ENCODE peak calls at places on chromosomes 6 and 20, in ten cellular contexts. One of them, this sample, is unnamed.

GRCh38 chr20:15603978-15604377 is 969.3 kb downstream of the KIF16B start:
- DNase-seq in mesendoderm: no peak
- DNase-seq in left ventricle myocardium inferior: no peak
- DNase-seq in Caco-2: no peak
- DNase-seq in ovary: no peak
- DNase-seq in psoas muscle: no peak
- DNase-seq in CD8-positive, alpha-beta T cell: no peak
- DNase-seq in PC-3: no peak
- DNase-seq in pancreas: no peak
- DNase-seq in CD4-positive, CD25-positive, alpha-beta regulatory T cell: no peak
- DNase-seq in this sample: no peak

GRCh38 chr6:21277601-21278043 is 315.9 kb upstream of the SOX4 start:
- DNase-seq in mesendoderm: peak; percentile 97
- DNase-seq in left ventricle myocardium inferior: no peak
- DNase-seq in Caco-2: peak; percentile 14
- DNase-seq in ovary: no peak
- DNase-seq in psoas muscle: no peak
- DNase-seq in CD8-positive, alpha-beta T cell: no peak
- DNase-seq in PC-3: peak; percentile 78
- DNase-seq in pancreas: no peak
- DNase-seq in CD4-positive, CD25-positive, alpha-beta regulatory T cell: no peak
- DNase-seq in this sample: no peak

GRCh38 chr6:169714178-169714577 is 10.1 kb downstream of the PHF10 start:
- DNase-seq in mesendoderm: no peak
- DNase-seq in left ventricle myocardium inferior: no peak
- DNase-seq in Caco-2: no peak
- DNase-seq in ovary: no peak
- DNase-seq in psoas muscle: no peak
- DNase-seq in CD8-positive, alpha-beta T cell: no peak
- DNase-seq in PC-3: no peak
- DNase-seq in pancreas: no peak
- DNase-seq in CD4-positive, CD25-positive, alpha-beta regulatory T cell: no peak
- DNase-seq in this sample: no peak

GRCh38 chr6:156689656-156690055 is 87.5 kb upstream of the ARID1B start:
- DNase-seq in mesendoderm: no peak
- DNase-seq in left ventricle myocardium inferior: no peak
- DNase-seq in Caco-2: no peak
- DNase-seq in ovary: no peak
- DNase-seq in psoas muscle: no peak
- DNase-seq in CD8-positive, alpha-beta T cell: no peak
- DNase-seq in PC-3: no peak
- DNase-seq in pancreas: peak; percentile 33
- DNase-seq in CD4-positive, CD25-positive, alpha-beta regulatory T cell: no peak
- DNase-seq in this sample: no peak

GRCh38 chr20:46627251-46627650 is 24.0 kb downstream of the SLC13A3 start:
- DNase-seq in mesendoderm: no peak
- DNase-seq in left ventricle myocardium inferior: no peak
- DNase-seq in Caco-2: no peak
- DNase-seq in ovary: no peak
- DNase-seq in psoas muscle: no peak
- DNase-seq in CD8-positive, alpha-beta T cell: no peak
- DNase-seq in PC-3: no peak
- DNase-seq in pancreas: no peak
- DNase-seq in CD4-positive, CD25-positive, alpha-beta regulatory T cell: no peak
- DNase-seq in this sample: no peak

GRCh38 chr20:59780494-59781185 is 152.8 kb downstream of the SYCP2 start:
- DNase-seq in mesendoderm: no peak
- DNase-seq in left ventricle myocardium inferior: no peak
- DNase-seq in Caco-2: no peak
- DNase-seq in ovary: no peak
- DNase-seq in psoas muscle: no peak
- DNase-seq in CD8-positive, alpha-beta T cell: no peak
- DNase-seq in PC-3: no peak
- DNase-seq in pancreas: no peak
- DNase-seq in CD4-positive, CD25-positive, alpha-beta regulatory T cell: no peak
- DNase-seq in this sample: no peak

GRCh38 chr6:161644521-161644920 is 370.7 kb upstream of the AGPAT4 start:
- DNase-seq in mesendoderm: no peak
- DNase-seq in left ventricle myocardium inferior: no peak
- DNase-seq in Caco-2: no peak
- DNase-seq in ovary: no peak
- DNase-seq in psoas muscle: no peak
- DNase-seq in CD8-positive, alpha-beta T cell: no peak
- DNase-seq in PC-3: peak; percentile 7
- DNase-seq in pancreas: no peak
- DNase-seq in CD4-positive, CD25-positive, alpha-beta regulatory T cell: no peak
- DNase-seq in this sample: no peak

GRCh38 chr20:38875170-38875993 is 50.8 kb upstream of the FAM83D start:
- DNase-seq in mesendoderm: peak; percentile 63
- DNase-seq in left ventricle myocardium inferior: no peak
- DNase-seq in Caco-2: no peak
- DNase-seq in ovary: no peak
- DNase-seq in psoas muscle: no peak
- DNase-seq in CD8-positive, alpha-beta T cell: peak; percentile 78
- DNase-seq in PC-3: no peak
- DNase-seq in pancreas: no peak
- DNase-seq in CD4-positive, CD25-positive, alpha-beta regulatory T cell: peak; percentile 82
- DNase-seq in this sample: peak; percentile 93

GRCh38 chr6:109059591-109060021 is 35.0 kb downstream of the SESN1 start:
- DNase-seq in mesendoderm: no peak
- DNase-seq in left ventricle myocardium inferior: no peak
- DNase-seq in Caco-2: no peak
- DNase-seq in ovary: no peak
- DNase-seq in psoas muscle: no peak
- DNase-seq in CD8-positive, alpha-beta T cell: no peak
- DNase-seq in PC-3: peak; percentile 29
- DNase-seq in pancreas: no peak
- DNase-seq in CD4-positive, CD25-positive, alpha-beta regulatory T cell: peak; percentile 51
- DNase-seq in this sample: no peak

GRCh38 chr6:40477246-40478126 is 109.7 kb downstream of the LRFN2 start:
- DNase-seq in mesendoderm: peak; percentile 83
- DNase-seq in left ventricle myocardium inferior: no peak
- DNase-seq in Caco-2: no peak
- DNase-seq in ovary: no peak
- DNase-seq in psoas muscle: no peak
- DNase-seq in CD8-positive, alpha-beta T cell: peak; percentile 24
- DNase-seq in PC-3: no peak
- DNase-seq in pancreas: no peak
- DNase-seq in CD4-positive, CD25-positive, alpha-beta regulatory T cell: peak; percentile 9
- DNase-seq in this sample: peak; percentile 66

GRCh38 chr6:106379951-106380350 is 19.4 kb downstream of the CRYBG1 start:
- DNase-seq in mesendoderm: no peak
- DNase-seq in left ventricle myocardium inferior: no peak
- DNase-seq in Caco-2: no peak
- DNase-seq in ovary: no peak
- DNase-seq in psoas muscle: no peak
- DNase-seq in CD8-positive, alpha-beta T cell: no peak
- DNase-seq in PC-3: no peak
- DNase-seq in pancreas: no peak
- DNase-seq in CD4-positive, CD25-positive, alpha-beta regulatory T cell: no peak
- DNase-seq in this sample: no peak

GRCh38 chr6:17103715-17104114 is 1.9 kb downstream of the STMND1 start:
- DNase-seq in mesendoderm: peak; percentile 58
- DNase-seq in left ventricle myocardium inferior: no peak
- DNase-seq in Caco-2: no peak
- DNase-seq in ovary: no peak
- DNase-seq in psoas muscle: no peak
- DNase-seq in CD8-positive, alpha-beta T cell: no peak
- DNase-seq in PC-3: peak; percentile 39
- DNase-seq in pancreas: no peak
- DNase-seq in CD4-positive, CD25-positive, alpha-beta regulatory T cell: no peak
- DNase-seq in this sample: no peak

GRCh38 chr20:33337531-33338165 is 54.6 kb downstream of the BPIFB1 start:
- DNase-seq in mesendoderm: no peak
- DNase-seq in left ventricle myocardium inferior: no peak
- DNase-seq in Caco-2: no peak
- DNase-seq in ovary: no peak
- DNase-seq in psoas muscle: no peak
- DNase-seq in CD8-positive, alpha-beta T cell: no peak
- DNase-seq in PC-3: no peak
- DNase-seq in pancreas: no peak
- DNase-seq in CD4-positive, CD25-positive, alpha-beta regulatory T cell: no peak
- DNase-seq in this sample: no peak

GRCh38 chr20:35012227-35013069 is 56.8 kb downstream of the MYH7B start:
- DNase-seq in mesendoderm: no peak
- DNase-seq in left ventricle myocardium inferior: no peak
- DNase-seq in Caco-2: no peak
- DNase-seq in ovary: no peak
- DNase-seq in psoas muscle: peak; percentile 29
- DNase-seq in CD8-positive, alpha-beta T cell: no peak
- DNase-seq in PC-3: no peak
- DNase-seq in pancreas: no peak
- DNase-seq in CD4-positive, CD25-positive, alpha-beta regulatory T cell: no peak
- DNase-seq in this sample: peak; percentile 18
- H3K36me3 ChIP-seq in mesendoderm: peaks cover 26% of the 10 kb centered on the region
- H3K36me3 ChIP-seq in left ventricle myocardium inferior: peaks cover 93% of the 10 kb centered on the region
- H3K36me3 ChIP-seq in Caco-2: peaks cover 24% of the 10 kb centered on the region
- H3K36me3 ChIP-seq in ovary: no peaks in the 10 kb centered on the region
- H3K36me3 ChIP-seq in psoas muscle: peaks cover 9% of the 10 kb centered on the region
- H3K36me3 ChIP-seq in CD8-positive, alpha-beta T cell: peaks cover 72% of the 10 kb centered on the region
- H3K36me3 ChIP-seq in PC-3: peaks cover 51% of the 10 kb centered on the region
- H3K36me3 ChIP-seq in pancreas: peaks cover 5% of the 10 kb centered on the region
- H3K36me3 ChIP-seq in CD4-positive, CD25-positive, alpha-beta regulatory T cell: peaks cover 92% of the 10 kb centered on the region
- H3K36me3 ChIP-seq in this sample: peaks cover 85% of the 10 kb centered on the region

GRCh38 chr6:309947-310346 is 17.7 kb downstream of the DUSP22 start:
- DNase-seq in mesendoderm: no peak
- DNase-seq in left ventricle myocardium inferior: no peak
- DNase-seq in Caco-2: no peak
- DNase-seq in ovary: no peak
- DNase-seq in psoas muscle: no peak
- DNase-seq in CD8-positive, alpha-beta T cell: no peak
- DNase-seq in PC-3: no peak
- DNase-seq in pancreas: no peak
- DNase-seq in CD4-positive, CD25-positive, alpha-beta regulatory T cell: no peak
- DNase-seq in this sample: no peak
- H3K36me3 ChIP-seq in mesendoderm: no peaks in the 10 kb centered on the region
- H3K36me3 ChIP-seq in left ventricle myocardium inferior: no peaks in the 10 kb centered on the region
- H3K36me3 ChIP-seq in Caco-2: no peaks in the 10 kb centered on the region
- H3K36me3 ChIP-seq in ovary: no peaks in the 10 kb centered on the region
- H3K36me3 ChIP-seq in psoas muscle: no peaks in the 10 kb centered on the region
- H3K36me3 ChIP-seq in CD8-positive, alpha-beta T cell: no peaks in the 10 kb centered on the region
- H3K36me3 ChIP-seq in PC-3: no peaks in the 10 kb centered on the region
- H3K36me3 ChIP-seq in pancreas: no peaks in the 10 kb centered on the region
- H3K36me3 ChIP-seq in CD4-positive, CD25-positive, alpha-beta regulatory T cell: peaks cover 4% of the 10 kb centered on the region
- H3K36me3 ChIP-seq in this sample: no peaks in the 10 kb centered on the region

DNA sequence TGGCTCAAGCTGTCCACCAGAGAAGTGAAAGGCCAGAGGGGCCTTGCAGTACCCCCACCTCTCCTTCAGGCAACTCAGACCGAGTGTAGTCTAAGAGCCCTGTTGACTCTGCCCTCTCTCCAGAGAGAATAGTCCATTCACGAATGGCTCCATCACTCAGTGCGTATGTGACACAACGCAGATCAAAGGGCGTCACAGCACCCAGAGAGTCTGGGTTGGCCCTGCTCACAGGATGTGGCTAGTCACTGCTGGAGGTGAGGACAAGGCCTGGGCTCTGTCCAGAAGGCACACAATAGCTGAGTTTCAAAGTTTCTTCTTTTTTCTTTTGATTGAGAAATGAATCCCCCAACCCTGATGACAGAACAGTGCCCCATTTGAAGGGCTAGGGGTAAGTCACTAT is 74.1 kb downstream of the TRMT11 start:
- DNase-seq in mesendoderm: no peak
- DNase-seq in left ventricle myocardium inferior: no peak
- DNase-seq in Caco-2: no peak
- DNase-seq in ovary: no peak
- DNase-seq in psoas muscle: no peak
- DNase-seq in CD8-positive, alpha-beta T cell: no peak
- DNase-seq in PC-3: no peak
- DNase-seq in pancreas: no peak
- DNase-seq in CD4-positive, CD25-positive, alpha-beta regulatory T cell: peak; percentile 8
- DNase-seq in this sample: no peak
- H3K36me3 ChIP-seq in mesendoderm: no peaks in the 10 kb centered on the region
- H3K36me3 ChIP-seq in left ventricle myocardium inferior: peaks cover 6% of the 10 kb centered on the region
- H3K36me3 ChIP-seq in Caco-2: no peaks in the 10 kb centered on the region
- H3K36me3 ChIP-seq in ovary: no peaks in the 10 kb centered on the region
- H3K36me3 ChIP-seq in psoas muscle: no peaks in the 10 kb centered on the region
- H3K36me3 ChIP-seq in CD8-positive, alpha-beta T cell: no peaks in the 10 kb centered on the region
- H3K36me3 ChIP-seq in PC-3: no peaks in the 10 kb centered on the region
- H3K36me3 ChIP-seq in pancreas: no peaks in the 10 kb centered on the region
- H3K36me3 ChIP-seq in CD4-positive, CD25-positive, alpha-beta regulatory T cell: peaks cover 6% of the 10 kb centered on the region
- H3K36me3 ChIP-seq in this sample: no peaks in the 10 kb centered on the region

GRCh38 chr20:3629893-3630292 is 33.3 kb downstream of the GFRA4 start:
- DNase-seq in mesendoderm: peak; percentile 74
- DNase-seq in left ventricle myocardium inferior: no peak
- DNase-seq in Caco-2: no peak
- DNase-seq in ovary: no peak
- DNase-seq in psoas muscle: no peak
- DNase-seq in CD8-positive, alpha-beta T cell: no peak
- DNase-seq in PC-3: no peak
- DNase-seq in pancreas: no peak
- DNase-seq in CD4-positive, CD25-positive, alpha-beta regulatory T cell: no peak
- DNase-seq in this sample: no peak

GRCh38 chr20:3631534-3631933 is 31.7 kb downstream of the GFRA4 start:
- DNase-seq in mesendoderm: no peak
- DNase-seq in left ventricle myocardium inferior: no peak
- DNase-seq in Caco-2: no peak
- DNase-seq in ovary: no peak
- DNase-seq in psoas muscle: no peak
- DNase-seq in CD8-positive, alpha-beta T cell: no peak
- DNase-seq in PC-3: no peak
- DNase-seq in pancreas: no peak
- DNase-seq in CD4-positive, CD25-positive, alpha-beta regulatory T cell: no peak
- DNase-seq in this sample: no peak

GRCh38 chr20:3633913-3634478 is 29.2 kb downstream of the GFRA4 start:
- DNase-seq in mesendoderm: no peak
- DNase-seq in left ventricle myocardium inferior: no peak
- DNase-seq in Caco-2: no peak
- DNase-seq in ovary: no peak
- DNase-seq in psoas muscle: no peak
- DNase-seq in CD8-positive, alpha-beta T cell: no peak
- DNase-seq in PC-3: no peak
- DNase-seq in pancreas: no peak
- DNase-seq in CD4-positive, CD25-positive, alpha-beta regulatory T cell: no peak
- DNase-seq in this sample: no peak

GRCh38 chr20:3630429-3630828 is 32.8 kb downstream of the GFRA4 start:
- DNase-seq in mesendoderm: no peak
- DNase-seq in left ventricle myocardium inferior: no peak
- DNase-seq in Caco-2: no peak
- DNase-seq in ovary: no peak
- DNase-seq in psoas muscle: no peak
- DNase-seq in CD8-positive, alpha-beta T cell: no peak
- DNase-seq in PC-3: no peak
- DNase-seq in pancreas: no peak
- DNase-seq in CD4-positive, CD25-positive, alpha-beta regulatory T cell: no peak
- DNase-seq in this sample: no peak

DNA sequence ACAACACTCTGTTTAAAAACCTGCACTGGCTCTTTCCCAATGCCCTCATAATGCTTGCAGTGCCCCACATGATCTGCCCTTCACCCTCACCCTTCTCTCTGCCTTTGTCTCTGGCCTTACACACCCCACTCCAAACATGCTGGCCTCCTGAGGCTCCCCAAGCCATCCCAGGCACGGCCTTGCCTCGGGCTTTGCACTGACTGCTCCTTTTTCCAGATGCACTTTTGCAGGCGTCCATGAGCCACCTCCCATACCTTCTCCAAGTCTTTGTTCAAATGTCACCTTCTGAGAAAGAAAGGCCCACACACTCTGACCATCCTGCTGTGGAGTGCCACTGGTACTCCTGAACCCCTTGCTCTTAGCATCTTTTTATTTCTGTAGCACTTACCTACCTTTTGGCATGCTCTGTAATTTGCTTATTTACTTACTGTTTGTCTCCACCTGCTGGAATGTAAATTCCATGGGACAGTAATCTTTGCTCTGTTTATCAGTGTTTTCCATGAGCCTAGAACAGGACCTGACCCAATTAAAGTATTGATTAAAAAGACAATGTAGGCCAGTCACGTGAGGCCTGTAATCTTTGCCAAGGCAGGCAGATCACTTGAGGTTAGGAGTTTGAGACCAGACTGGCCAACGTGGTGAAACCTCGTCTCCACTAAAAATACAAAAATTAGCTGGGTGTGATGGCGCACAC is 30.7 kb downstream of the GFRA4 start:
- DNase-seq in mesendoderm: no peak
- DNase-seq in left ventricle myocardium inferior: no peak
- DNase-seq in Caco-2: no peak
- DNase-seq in ovary: no peak
- DNase-seq in psoas muscle: no peak
- DNase-seq in CD8-positive, alpha-beta T cell: no peak
- DNase-seq in PC-3: peak; percentile 32
- DNase-seq in pancreas: no peak
- DNase-seq in CD4-positive, CD25-positive, alpha-beta regulatory T cell: no peak
- DNase-seq in this sample: no peak
- H3K36me3 ChIP-seq in mesendoderm: no peaks in the 10 kb centered on the region
- H3K36me3 ChIP-seq in left ventricle myocardium inferior: peaks cover 23% of the 10 kb centered on the region
- H3K36me3 ChIP-seq in Caco-2: no peaks in the 10 kb centered on the region
- H3K36me3 ChIP-seq in ovary: no peaks in the 10 kb centered on the region
- H3K36me3 ChIP-seq in psoas muscle: peaks cover 4% of the 10 kb centered on the region
- H3K36me3 ChIP-seq in CD8-positive, alpha-beta T cell: no peaks in the 10 kb centered on the region
- H3K36me3 ChIP-seq in PC-3: no peaks in the 10 kb centered on the region
- H3K36me3 ChIP-seq in pancreas: no peaks in the 10 kb centered on the region
- H3K36me3 ChIP-seq in CD4-positive, CD25-positive, alpha-beta regulatory T cell: peaks cover 9% of the 10 kb centered on the region
- H3K36me3 ChIP-seq in this sample: peaks cover 20% of the 10 kb centered on the region